ENCODE peak calls at places on chromosomes 16 and 17, in seven cellular contexts. V, H, A, M, K, Q and R are unnamed samples.

GRCh38 chr17:16215002-16215272 is 397 bp downstream of the NCOR1 start:
- DNase-seq in V (peak), H (peak), A (peak), M (no peak), K (peak), Q (no peak), R (no peak)

GRCh38 chr17:64441772-64442549 is 7.0 kb upstream of the MILR1 start:
- DNase-seq in V (peak), H (peak), A (no peak), M (peak), K (no peak), Q (no peak), R (no peak)

GRCh38 chr16:24538756-24539294 is 541 bp upstream of the RBBP6 start:
- DNase-seq in V (no peak), H (peak), A (no peak), M (no peak), K (no peak), Q (no peak), R (no peak)

GRCh38 chr16:70696952-70697600 is 11.2 kb upstream of the MTSS2 start:
- DNase-seq in V (peak), H (no peak), A (no peak), M (no peak), K (peak), Q (no peak), R (no peak)

GRCh38 chr17:21363776-21364642 is 12.1 kb upstream of the KCNJ12 start:
- DNase-seq in V (no peak), H (no peak), A (no peak), M (no peak), K (no peak), Q (no peak), R (no peak)

GRCh38 chr16:54718376-54718775 is 212.3 kb upstream of the IRX5 start:
- DNase-seq in V (no peak), H (no peak), A (no peak), M (no peak), K (no peak), Q (no peak), R (no peak)

GRCh38 chr16:85857406-85857805 is 41.6 kb upstream of the IRF8 start:
- DNase-seq in V (no peak), H (no peak), A (no peak), M (no peak), K (no peak), Q (no peak), R (no peak)

GRCh38 chr16:79253100-79253631 is 347.4 kb downstream of the MAF start:
- DNase-seq in V (no peak), H (no peak), A (no peak), M (no peak), K (no peak), Q (no peak), R (no peak)

GRCh38 chr17:1847191-1847590 is 17.4 kb downstream of the RPA1 start:
- DNase-seq in V (no peak), H (no peak), A (peak), M (no peak), K (no peak), Q (no peak), R (no peak)

GRCh38 chr17:491086-492014 is 138.7 kb upstream of the RPH3AL start:
- DNase-seq in V (peak), H (peak), A (peak), M (no peak), K (peak), Q (no peak), R (peak)

GRCh38 chr17:59783221-59784016 is 76.0 kb downstream of the VMP1 start:
- DNase-seq in V (peak), H (no peak), A (no peak), M (no peak), K (no peak), Q (no peak), R (peak)

GRCh38 chr16:57253410-57253927 is 8.4 kb downstream of the ARL2BP start:
- DNase-seq in V (peak), H (no peak), A (no peak), M (no peak), K (no peak), Q (no peak), R (peak)

GRCh38 chr17:4808378-4808767 is 1.4 kb downstream of the PLD2 start:
- DNase-seq in V (no peak), H (peak), A (no peak), M (no peak), K (peak), Q (no peak), R (no peak)

GRCh38 chr17:60613325-60613724 is 13.3 kb downstream of the PPM1D start:
- DNase-seq in V (no peak), H (no peak), A (no peak), M (no peak), K (peak), Q (no peak), R (no peak)

GRCh38 chr17:57543230-57543629 is 201.9 kb downstream of the CCDC182 start:
- DNase-seq in V (no peak), H (no peak), A (no peak), M (no peak), K (no peak), Q (no peak), R (no peak)

GRCh38 chr17:77602062-77602746 is 356.3 kb upstream of the TNRC6C start:
- DNase-seq in V (peak), H (peak), A (peak), M (no peak), K (peak), Q (peak), R (peak)

GRCh38 chr17:12388206-12388605 is 277.5 kb upstream of the MYOCD start:
- DNase-seq in V (no peak), H (no peak), A (no peak), M (no peak), K (no peak), Q (no peak), R (no peak)

GRCh38 chr17:77420804-77421634 is 280.2 kb downstream of the SEC14L1 start:
- DNase-seq in V (peak), H (no peak), A (peak), M (no peak), K (no peak), Q (no peak), R (peak)

GRCh38 chr16:75267631-75268264 is 16.3 kb upstream of the BCAR1 start:
- DNase-seq in V (peak), H (peak), A (peak), M (no peak), K (peak), Q (no peak), R (peak)

GRCh38 chr17:38728290-38728831 is 1.8 kb upstream of the CISD3 start:
- DNase-seq in V (no peak), H (peak), A (no peak), M (no peak), K (no peak), Q (no peak), R (no peak)

GRCh38 chr16:56848056-56848936 is 16.7 kb upstream of the SLC12A3 start:
- DNase-seq in V (peak), H (peak), A (no peak), M (peak), K (peak), Q (no peak), R (peak)

GRCh38 chr17:70110443-70110880 is 35.4 kb downstream of the KCNJ16 start:
- DNase-seq in V (peak), H (no peak), A (no peak), M (peak), K (no peak), Q (no peak), R (no peak)

GRCh38 chr16:89843409-89844350 is 15.4 kb downstream of the SPIRE2 start:
- DNase-seq in V (no peak), H (no peak), A (no peak), M (no peak), K (no peak), Q (no peak), R (no peak)

DNA sequence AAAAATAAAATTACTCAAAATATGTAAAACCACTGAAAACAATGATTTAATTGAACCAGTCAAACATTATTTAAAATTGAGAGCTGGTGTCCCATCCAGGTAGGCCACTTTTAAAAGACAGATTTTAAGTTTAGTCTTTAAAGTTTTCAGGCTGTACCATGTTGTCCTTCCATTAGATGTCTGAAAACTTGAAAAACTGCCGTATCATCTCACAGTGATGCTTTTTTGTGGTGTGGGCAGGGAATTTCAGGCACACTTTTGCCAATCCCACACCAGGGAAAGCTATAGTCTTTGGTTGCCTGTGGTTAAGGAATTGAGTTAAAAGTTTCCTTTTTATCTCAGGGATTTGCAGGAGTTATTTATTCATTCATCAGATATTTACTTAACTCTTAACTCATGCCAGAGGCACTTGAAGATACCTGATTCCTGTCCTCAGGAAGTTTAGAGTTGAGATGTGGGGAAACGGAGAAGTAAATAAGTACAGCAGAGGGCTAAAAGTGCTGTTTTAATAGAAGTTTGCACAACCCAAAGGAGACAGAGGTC is 3.2 kb downstream of the SNTB2 start:
- DNase-seq in V (no peak), H (no peak), A (no peak), M (no peak), K (no peak), Q (no peak), R (no peak)
- H3K4me3 ChIP-seq in V (no peak), H (no peak), A (no peak), M (no peak), K (no peak), Q (no peak), R (no peak)

DNA sequence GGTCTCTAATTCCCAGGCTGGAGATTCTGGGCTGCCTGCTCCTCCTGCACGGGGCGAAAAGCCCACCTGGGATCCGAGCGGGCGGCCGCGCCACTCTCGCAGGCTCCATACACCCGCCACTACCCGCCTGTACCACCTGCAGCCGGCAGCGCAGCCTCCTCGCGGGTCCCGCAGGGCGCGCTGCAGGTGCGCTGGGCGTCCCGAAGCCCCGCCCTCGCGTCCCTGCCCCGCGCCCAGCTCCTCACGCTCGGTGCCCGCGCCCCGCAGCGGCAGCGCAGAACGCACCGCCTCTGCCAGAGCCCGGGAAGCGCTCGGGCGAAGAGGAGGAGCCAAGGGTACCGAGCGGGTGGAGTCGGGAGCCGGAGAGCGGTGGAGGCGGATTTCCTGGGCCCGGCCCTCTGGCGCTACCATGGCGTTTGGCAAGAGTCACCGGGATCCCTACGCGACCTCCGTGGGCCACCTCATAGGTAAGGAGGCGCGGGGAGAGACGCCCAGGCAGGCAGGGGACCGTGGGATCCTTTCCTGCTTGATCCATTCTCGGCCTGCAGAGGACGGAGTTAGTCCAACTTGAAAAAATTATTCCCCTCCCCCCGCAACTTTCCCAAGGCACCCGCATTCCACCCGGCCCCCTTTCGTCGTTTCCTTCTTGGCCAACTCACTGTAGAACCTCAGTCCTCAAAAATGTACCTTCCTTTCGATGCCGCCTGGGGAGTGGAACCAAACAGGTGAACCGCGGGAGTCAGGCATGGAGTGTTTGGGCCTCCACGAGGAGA is at the start of gene TOM1L1:
- DNase-seq in V (peak), H (peak), A (peak), M (peak), K (peak), Q (no peak), R (peak)
- H3K4me3 ChIP-seq in V (peak), H (peak), A (peak), M (peak), K (peak), Q (peak), R (peak)

DNA sequence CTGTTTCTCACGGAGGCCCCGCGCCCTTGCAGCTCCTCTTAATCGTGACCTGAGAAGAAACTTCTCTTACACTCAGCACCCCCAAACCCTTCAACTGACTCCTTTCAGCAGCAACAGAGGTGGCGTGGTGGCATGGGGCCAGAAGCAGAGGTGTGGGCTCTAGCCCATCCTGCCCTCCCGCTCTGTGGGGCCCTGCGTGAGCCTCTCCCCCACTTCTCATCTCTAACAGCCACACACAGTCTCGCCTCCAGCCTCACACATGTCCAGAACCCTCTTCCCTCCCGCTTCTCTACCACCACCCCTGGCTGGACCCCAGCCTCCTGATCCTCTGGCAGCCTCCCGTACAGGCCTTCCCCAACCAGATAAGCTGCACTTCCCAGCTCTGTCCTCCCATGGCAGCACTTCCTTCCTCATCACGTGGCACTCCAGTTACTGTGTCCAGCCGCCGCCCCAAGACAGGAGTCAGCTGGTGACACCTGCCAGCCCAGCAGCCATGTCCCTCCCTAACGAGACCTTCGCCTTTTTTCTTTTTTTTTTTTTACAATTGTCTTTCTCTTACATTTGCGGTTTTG is 30.5 kb downstream of the NSMCE1 start:
- DNase-seq in V (no peak), H (no peak), A (no peak), M (no peak), K (peak), Q (no peak), R (no peak)
- H3K4me3 ChIP-seq in V (no peak), H (no peak), A (no peak), M (no peak), K (no peak), Q (no peak), R (no peak)

GRCh38 chr17:27459433-27459832 is 3.2 kb downstream of the KSR1 start:
- DNase-seq in V (no peak), H (no peak), A (no peak), M (no peak), K (no peak), Q (no peak), R (no peak)

GRCh38 chr17:27457405-27457730 is 1.1 kb downstream of the KSR1 start:
- DNase-seq in V (no peak), H (no peak), A (no peak), M (no peak), K (no peak), Q (no peak), R (no peak)

GRCh38 chr17:27457731-27458523 is 1.7 kb downstream of the KSR1 start:
- DNase-seq in V (no peak), H (no peak), A (peak), M (no peak), K (no peak), Q (peak), R (no peak)

GRCh38 chr17:27456681-27457404 is 595 bp downstream of the KSR1 start:
- DNase-seq in V (no peak), H (peak), A (no peak), M (no peak), K (peak), Q (no peak), R (no peak)

GRCh38 chr17:27458524-27458908 is 2.3 kb downstream of the KSR1 start:
- DNase-seq in V (no peak), H (no peak), A (no peak), M (no peak), K (no peak), Q (no peak), R (no peak)
- H3K4me3 ChIP-seq in V (no peak), H (no peak), A (no peak), M (no peak), K (peak), Q (no peak), R (no peak)

GRCh38 chr17:82371333-82372062 is at the start of gene UTS2R:
- DNase-seq in V (no peak), H (no peak), A (peak), M (no peak), K (no peak), Q (no peak), R (no peak)
- H3K4me3 ChIP-seq in V (no peak), H (no peak), A (peak), M (peak), K (peak), Q (peak), R (no peak)

GRCh38 chr16:73059779-73060178 is 11.9 kb upstream of the ZFHX3 start:
- DNase-seq in V (no peak), H (no peak), A (no peak), M (no peak), K (no peak), Q (no peak), R (no peak)
- H3K4me3 ChIP-seq in V (no peak), H (no peak), A (peak), M (peak), K (peak), Q (peak), R (peak)

GRCh38 chr16:60041671-60042070 is 1307.6 kb upstream of the GOT2 start:
- DNase-seq in V (peak), H (no peak), A (no peak), M (no peak), K (no peak), Q (no peak), R (peak)
- H3K4me3 ChIP-seq in V (no peak), H (no peak), A (no peak), M (no peak), K (no peak), Q (no peak), R (no peak)